ENCODE peak calls at places on chromosomes 6 and 20, in six cellular contexts. One of them, this sample, is unnamed.

GRCh38 chr20:37207176-37207575 is 27.8 kb upstream of the MROH8 start:
- DNase-seq in heart right ventricle: no peak
- DNase-seq in cardiac muscle cell: no peak
- DNase-seq in activated effector memory CD4-positive, alpha-beta T cell treated with Interleukin-2 at 50 U/mL for 16 hours: no peak
- DNase-seq in Right ventricle myocardium inferior: no peak
- DNase-seq in activated CD4-positive, alpha-beta T cell treated with anti-CD3 and anti-CD28 coated beads, Interleukin-2, amount 50 U/mL, for 1 hour: no peak
- DNase-seq in this sample: no peak

GRCh38 chr20:48875233-48875913 is 46.1 kb upstream of the ARFGEF2 start:
- DNase-seq in heart right ventricle: no peak
- DNase-seq in cardiac muscle cell: no peak
- DNase-seq in activated effector memory CD4-positive, alpha-beta T cell treated with Interleukin-2 at 50 U/mL for 16 hours: no peak
- DNase-seq in Right ventricle myocardium inferior: no peak
- DNase-seq in activated CD4-positive, alpha-beta T cell treated with anti-CD3 and anti-CD28 coated beads, Interleukin-2, amount 50 U/mL, for 1 hour: no peak
- DNase-seq in this sample: no peak

GRCh38 chr20:46770330-46771194 is 61.1 kb downstream of the SLC2A10 start:
- DNase-seq in heart right ventricle: no peak
- DNase-seq in cardiac muscle cell: no peak
- DNase-seq in activated effector memory CD4-positive, alpha-beta T cell treated with Interleukin-2 at 50 U/mL for 16 hours: no peak
- DNase-seq in Right ventricle myocardium inferior: no peak
- DNase-seq in activated CD4-positive, alpha-beta T cell treated with anti-CD3 and anti-CD28 coated beads, Interleukin-2, amount 50 U/mL, for 1 hour: no peak
- DNase-seq in this sample: no peak

GRCh38 chr6:148959511-148959910 is 212.7 kb downstream of the UST start:
- DNase-seq in heart right ventricle: no peak
- DNase-seq in cardiac muscle cell: no peak
- DNase-seq in activated effector memory CD4-positive, alpha-beta T cell treated with Interleukin-2 at 50 U/mL for 16 hours: no peak
- DNase-seq in Right ventricle myocardium inferior: no peak
- DNase-seq in activated CD4-positive, alpha-beta T cell treated with anti-CD3 and anti-CD28 coated beads, Interleukin-2, amount 50 U/mL, for 1 hour: no peak
- DNase-seq in this sample: no peak

GRCh38 chr6:150741633-150742200 is 123.8 kb upstream of the MTHFD1L start:
- DNase-seq in heart right ventricle: no peak
- DNase-seq in cardiac muscle cell: peak
- DNase-seq in activated effector memory CD4-positive, alpha-beta T cell treated with Interleukin-2 at 50 U/mL for 16 hours: no peak
- DNase-seq in Right ventricle myocardium inferior: no peak
- DNase-seq in activated CD4-positive, alpha-beta T cell treated with anti-CD3 and anti-CD28 coated beads, Interleukin-2, amount 50 U/mL, for 1 hour: no peak
- DNase-seq in this sample: no peak

GRCh38 chr6:17987576-17988421 is at the start of gene KIF13A:
- DNase-seq in heart right ventricle: peak
- DNase-seq in cardiac muscle cell: peak
- DNase-seq in activated effector memory CD4-positive, alpha-beta T cell treated with Interleukin-2 at 50 U/mL for 16 hours: peak
- DNase-seq in Right ventricle myocardium inferior: peak
- DNase-seq in activated CD4-positive, alpha-beta T cell treated with anti-CD3 and anti-CD28 coated beads, Interleukin-2, amount 50 U/mL, for 1 hour: peak
- DNase-seq in this sample: no peak

GRCh38 chr20:25248501-25249172 is 752 bp downstream of the PYGB start:
- DNase-seq in heart right ventricle: no peak
- DNase-seq in cardiac muscle cell: peak
- DNase-seq in activated effector memory CD4-positive, alpha-beta T cell treated with Interleukin-2 at 50 U/mL for 16 hours: no peak
- DNase-seq in Right ventricle myocardium inferior: peak
- DNase-seq in activated CD4-positive, alpha-beta T cell treated with anti-CD3 and anti-CD28 coated beads, Interleukin-2, amount 50 U/mL, for 1 hour: no peak
- DNase-seq in this sample: no peak

GRCh38 chr20:18609741-18610140 is 21.9 kb downstream of the DTD1 start:
- DNase-seq in heart right ventricle: no peak
- DNase-seq in cardiac muscle cell: no peak
- DNase-seq in activated effector memory CD4-positive, alpha-beta T cell treated with Interleukin-2 at 50 U/mL for 16 hours: no peak
- DNase-seq in Right ventricle myocardium inferior: no peak
- DNase-seq in activated CD4-positive, alpha-beta T cell treated with anti-CD3 and anti-CD28 coated beads, Interleukin-2, amount 50 U/mL, for 1 hour: no peak
- DNase-seq in this sample: no peak

GRCh38 chr6:152270301-152270925 is 366.7 kb downstream of the SYNE1 start:
- DNase-seq in heart right ventricle: no peak
- DNase-seq in cardiac muscle cell: no peak
- DNase-seq in activated effector memory CD4-positive, alpha-beta T cell treated with Interleukin-2 at 50 U/mL for 16 hours: no peak
- DNase-seq in Right ventricle myocardium inferior: no peak
- DNase-seq in activated CD4-positive, alpha-beta T cell treated with anti-CD3 and anti-CD28 coated beads, Interleukin-2, amount 50 U/mL, for 1 hour: no peak
- DNase-seq in this sample: peak

GRCh38 chr6:140460267-140460666 is 1085.8 kb upstream of the CITED2 start:
- DNase-seq in heart right ventricle: no peak
- DNase-seq in cardiac muscle cell: no peak
- DNase-seq in activated effector memory CD4-positive, alpha-beta T cell treated with Interleukin-2 at 50 U/mL for 16 hours: no peak
- DNase-seq in Right ventricle myocardium inferior: no peak
- DNase-seq in activated CD4-positive, alpha-beta T cell treated with anti-CD3 and anti-CD28 coated beads, Interleukin-2, amount 50 U/mL, for 1 hour: no peak
- DNase-seq in this sample: no peak

GRCh38 chr6:127032971-127033370 is 85.5 kb upstream of the RSPO3 start:
- DNase-seq in heart right ventricle: no peak
- DNase-seq in cardiac muscle cell: no peak
- DNase-seq in activated effector memory CD4-positive, alpha-beta T cell treated with Interleukin-2 at 50 U/mL for 16 hours: no peak
- DNase-seq in Right ventricle myocardium inferior: no peak
- DNase-seq in activated CD4-positive, alpha-beta T cell treated with anti-CD3 and anti-CD28 coated beads, Interleukin-2, amount 50 U/mL, for 1 hour: no peak
- DNase-seq in this sample: no peak

GRCh38 chr20:11266571-11266970 is 592.8 kb upstream of the JAG1 start:
- DNase-seq in heart right ventricle: no peak
- DNase-seq in cardiac muscle cell: no peak
- DNase-seq in activated effector memory CD4-positive, alpha-beta T cell treated with Interleukin-2 at 50 U/mL for 16 hours: no peak
- DNase-seq in Right ventricle myocardium inferior: peak
- DNase-seq in activated CD4-positive, alpha-beta T cell treated with anti-CD3 and anti-CD28 coated beads, Interleukin-2, amount 50 U/mL, for 1 hour: no peak
- DNase-seq in this sample: no peak

GRCh38 chr20:37911262-37911661 is 8.3 kb downstream of the VSTM2L start:
- DNase-seq in heart right ventricle: no peak
- DNase-seq in cardiac muscle cell: no peak
- DNase-seq in activated effector memory CD4-positive, alpha-beta T cell treated with Interleukin-2 at 50 U/mL for 16 hours: no peak
- DNase-seq in Right ventricle myocardium inferior: no peak
- DNase-seq in activated CD4-positive, alpha-beta T cell treated with anti-CD3 and anti-CD28 coated beads, Interleukin-2, amount 50 U/mL, for 1 hour: no peak
- DNase-seq in this sample: no peak

GRCh38 chr20:47576516-47577033 is 74.9 kb downstream of the NCOA3 start:
- DNase-seq in heart right ventricle: peak
- DNase-seq in cardiac muscle cell: peak
- DNase-seq in activated effector memory CD4-positive, alpha-beta T cell treated with Interleukin-2 at 50 U/mL for 16 hours: no peak
- DNase-seq in Right ventricle myocardium inferior: no peak
- DNase-seq in activated CD4-positive, alpha-beta T cell treated with anti-CD3 and anti-CD28 coated beads, Interleukin-2, amount 50 U/mL, for 1 hour: no peak
- DNase-seq in this sample: no peak

GRCh38 chr6:9252784-9253183 is 817.4 kb upstream of the SLC35B3 start:
- DNase-seq in heart right ventricle: no peak
- DNase-seq in cardiac muscle cell: no peak
- DNase-seq in activated effector memory CD4-positive, alpha-beta T cell treated with Interleukin-2 at 50 U/mL for 16 hours: no peak
- DNase-seq in Right ventricle myocardium inferior: no peak
- DNase-seq in activated CD4-positive, alpha-beta T cell treated with anti-CD3 and anti-CD28 coated beads, Interleukin-2, amount 50 U/mL, for 1 hour: no peak
- DNase-seq in this sample: no peak

GRCh38 chr6:3372912-3373554 is 83.8 kb downstream of the SLC22A23 start:
- DNase-seq in heart right ventricle: no peak
- DNase-seq in cardiac muscle cell: no peak
- DNase-seq in activated effector memory CD4-positive, alpha-beta T cell treated with Interleukin-2 at 50 U/mL for 16 hours: no peak
- DNase-seq in Right ventricle myocardium inferior: no peak
- DNase-seq in activated CD4-positive, alpha-beta T cell treated with anti-CD3 and anti-CD28 coated beads, Interleukin-2, amount 50 U/mL, for 1 hour: no peak
- DNase-seq in this sample: no peak

GRCh38 chr20:63931735-63932134 is 24.5 kb downstream of the UCKL1 start:
- DNase-seq in heart right ventricle: no peak
- DNase-seq in cardiac muscle cell: no peak
- DNase-seq in activated effector memory CD4-positive, alpha-beta T cell treated with Interleukin-2 at 50 U/mL for 16 hours: no peak
- DNase-seq in Right ventricle myocardium inferior: peak
- DNase-seq in activated CD4-positive, alpha-beta T cell treated with anti-CD3 and anti-CD28 coated beads, Interleukin-2, amount 50 U/mL, for 1 hour: no peak
- DNase-seq in this sample: no peak

GRCh38 chr6:164303092-164304007 is 888.8 kb downstream of the QKI start:
- DNase-seq in heart right ventricle: peak
- DNase-seq in cardiac muscle cell: no peak
- DNase-seq in activated effector memory CD4-positive, alpha-beta T cell treated with Interleukin-2 at 50 U/mL for 16 hours: no peak
- DNase-seq in Right ventricle myocardium inferior: peak
- DNase-seq in activated CD4-positive, alpha-beta T cell treated with anti-CD3 and anti-CD28 coated beads, Interleukin-2, amount 50 U/mL, for 1 hour: no peak
- DNase-seq in this sample: no peak

GRCh38 chr20:44343162-44343675 is 6.4 kb downstream of the R3HDML start:
- DNase-seq in heart right ventricle: no peak
- DNase-seq in cardiac muscle cell: no peak
- DNase-seq in activated effector memory CD4-positive, alpha-beta T cell treated with Interleukin-2 at 50 U/mL for 16 hours: no peak
- DNase-seq in Right ventricle myocardium inferior: no peak
- DNase-seq in activated CD4-positive, alpha-beta T cell treated with anti-CD3 and anti-CD28 coated beads, Interleukin-2, amount 50 U/mL, for 1 hour: no peak
- DNase-seq in this sample: no peak

GRCh38 chr6:165059032-165059431 is 250.4 kb downstream of the C6orf118 start:
- DNase-seq in heart right ventricle: no peak
- DNase-seq in cardiac muscle cell: no peak
- DNase-seq in activated effector memory CD4-positive, alpha-beta T cell treated with Interleukin-2 at 50 U/mL for 16 hours: no peak
- DNase-seq in Right ventricle myocardium inferior: no peak
- DNase-seq in activated CD4-positive, alpha-beta T cell treated with anti-CD3 and anti-CD28 coated beads, Interleukin-2, amount 50 U/mL, for 1 hour: no peak
- DNase-seq in this sample: peak

GRCh38 chr6:92930212-92930611 is 489.1 kb downstream of the EPHA7 start:
- DNase-seq in heart right ventricle: no peak
- DNase-seq in cardiac muscle cell: no peak
- DNase-seq in activated effector memory CD4-positive, alpha-beta T cell treated with Interleukin-2 at 50 U/mL for 16 hours: no peak
- DNase-seq in Right ventricle myocardium inferior: no peak
- DNase-seq in activated CD4-positive, alpha-beta T cell treated with anti-CD3 and anti-CD28 coated beads, Interleukin-2, amount 50 U/mL, for 1 hour: no peak
- DNase-seq in this sample: no peak

GRCh38 chr6:143513410-143513809 is 1.9 kb upstream of the FUCA2 start:
- DNase-seq in heart right ventricle: no peak
- DNase-seq in cardiac muscle cell: peak
- DNase-seq in activated effector memory CD4-positive, alpha-beta T cell treated with Interleukin-2 at 50 U/mL for 16 hours: peak
- DNase-seq in Right ventricle myocardium inferior: no peak
- DNase-seq in activated CD4-positive, alpha-beta T cell treated with anti-CD3 and anti-CD28 coated beads, Interleukin-2, amount 50 U/mL, for 1 hour: peak
- DNase-seq in this sample: no peak

GRCh38 chr6:39558791-39559190 is 166.4 kb downstream of the KIF6 start:
- DNase-seq in heart right ventricle: no peak
- DNase-seq in cardiac muscle cell: no peak
- DNase-seq in activated effector memory CD4-positive, alpha-beta T cell treated with Interleukin-2 at 50 U/mL for 16 hours: no peak
- DNase-seq in Right ventricle myocardium inferior: no peak
- DNase-seq in activated CD4-positive, alpha-beta T cell treated with anti-CD3 and anti-CD28 coated beads, Interleukin-2, amount 50 U/mL, for 1 hour: no peak
- DNase-seq in this sample: no peak